ENCODE peak calls at places on chromosome 5, in four cellular contexts. One of them, this sample, is unnamed.

GRCh38 chr5:9761706-9762105 is 131.6 kb upstream of the TAS2R1 start:
- DNase-seq in coronary artery: no peak
- DNase-seq in body of pancreas: no peak
- DNase-seq in tibial artery: no peak
- DNase-seq in this sample: no peak

GRCh38 chr5:128304121-128304520 is 220.6 kb downstream of the SLC12A2 start:
- DNase-seq in coronary artery: no peak
- DNase-seq in body of pancreas: peak; percentile 7
- DNase-seq in tibial artery: no peak
- DNase-seq in this sample: no peak

GRCh38 chr5:27969157-27969556 is 930.8 kb upstream of the CDH9 start:
- DNase-seq in coronary artery: no peak
- DNase-seq in body of pancreas: no peak
- DNase-seq in tibial artery: no peak
- DNase-seq in this sample: no peak

GRCh38 chr5:124040799-124041198 is 528.8 kb downstream of the CSNK1G3 start:
- DNase-seq in coronary artery: no peak
- DNase-seq in body of pancreas: peak; percentile 30
- DNase-seq in tibial artery: no peak
- DNase-seq in this sample: no peak

GRCh38 chr5:59173568-59173967 is 590.7 kb downstream of the RAB3C start:
- DNase-seq in coronary artery: no peak
- DNase-seq in body of pancreas: no peak
- DNase-seq in tibial artery: no peak
- DNase-seq in this sample: no peak

GRCh38 chr5:177403194-177403825 is 2.8 kb upstream of the PFN3 start:
- DNase-seq in coronary artery: no peak
- DNase-seq in body of pancreas: no peak
- DNase-seq in tibial artery: no peak
- DNase-seq in this sample: no peak

GRCh38 chr5:122163151-122164069 is 34.1 kb downstream of the ZNF474 start:
- DNase-seq in coronary artery: peak; percentile 78
- DNase-seq in body of pancreas: peak; percentile 22
- DNase-seq in tibial artery: peak; percentile 75
- DNase-seq in this sample: no peak

GRCh38 chr5:37738057-37738691 is 101.7 kb downstream of the GDNF start:
- DNase-seq in coronary artery: no peak
- DNase-seq in body of pancreas: peak; percentile 45
- DNase-seq in tibial artery: no peak
- DNase-seq in this sample: no peak

GRCh38 chr5:173759696-173760095 is 128.5 kb upstream of the CPEB4 start:
- DNase-seq in coronary artery: no peak
- DNase-seq in body of pancreas: no peak
- DNase-seq in tibial artery: no peak
- DNase-seq in this sample: no peak

GRCh38 chr5:59193616-59194319 is 610.9 kb downstream of the RAB3C start:
- DNase-seq in coronary artery: no peak
- DNase-seq in body of pancreas: no peak
- DNase-seq in tibial artery: no peak
- DNase-seq in this sample: no peak

GRCh38 chr5:164191240-164191639 is 685.8 kb downstream of the MAT2B start:
- DNase-seq in coronary artery: no peak
- DNase-seq in body of pancreas: no peak
- DNase-seq in tibial artery: no peak
- DNase-seq in this sample: no peak

GRCh38 chr5:150488519-150489357 is 19.2 kb upstream of the NDST1 start:
- DNase-seq in coronary artery: peak; percentile 95
- DNase-seq in body of pancreas: peak; percentile 73
- DNase-seq in tibial artery: peak; percentile 74
- DNase-seq in this sample: no peak

GRCh38 chr5:7186818-7187217 is 209.1 kb upstream of the ADCY2 start:
- DNase-seq in coronary artery: no peak
- DNase-seq in body of pancreas: no peak
- DNase-seq in tibial artery: no peak
- DNase-seq in this sample: no peak

GRCh38 chr5:37823433-37824152 is 16.2 kb downstream of the GDNF start:
- DNase-seq in coronary artery: no peak
- DNase-seq in body of pancreas: no peak
- DNase-seq in tibial artery: no peak
- DNase-seq in this sample: no peak

GRCh38 chr5:19531374-19531952 is 456.5 kb downstream of the CDH18 start:
- DNase-seq in coronary artery: no peak
- DNase-seq in body of pancreas: peak; percentile 16
- DNase-seq in tibial artery: no peak
- DNase-seq in this sample: no peak

GRCh38 chr5:65141487-65141886 is 340.2 kb downstream of the ADAMTS6 start:
- DNase-seq in coronary artery: no peak
- DNase-seq in body of pancreas: no peak
- DNase-seq in tibial artery: no peak
- DNase-seq in this sample: no peak

GRCh38 chr5:7453947-7454346 is 58.0 kb downstream of the ADCY2 start:
- DNase-seq in coronary artery: no peak
- DNase-seq in body of pancreas: no peak
- DNase-seq in tibial artery: no peak
- DNase-seq in this sample: no peak

GRCh38 chr5:173293817-173294672 is 34.2 kb downstream of the STC2 start:
- DNase-seq in coronary artery: peak; percentile 86
- DNase-seq in body of pancreas: peak; percentile 77
- DNase-seq in tibial artery: peak; percentile 81
- DNase-seq in this sample: no peak

GRCh38 chr5:150137997-150138396 is 17.6 kb downstream of the PDGFRB start:
- DNase-seq in coronary artery: no peak
- DNase-seq in body of pancreas: no peak
- DNase-seq in tibial artery: peak; percentile 70
- DNase-seq in this sample: no peak

GRCh38 chr5:112279082-112279481 is 140.0 kb downstream of the EPB41L4A start:
- DNase-seq in coronary artery: no peak
- DNase-seq in body of pancreas: no peak
- DNase-seq in tibial artery: no peak
- DNase-seq in this sample: no peak

GRCh38 chr5:177336112-177336511 is 15.4 kb downstream of the LMAN2 start:
- DNase-seq in coronary artery: no peak
- DNase-seq in body of pancreas: peak; percentile 32
- DNase-seq in tibial artery: no peak
- DNase-seq in this sample: no peak

GRCh38 chr5:81482595-81482994 is 88.7 kb upstream of the ACOT12 start:
- DNase-seq in coronary artery: no peak
- DNase-seq in body of pancreas: no peak
- DNase-seq in tibial artery: no peak
- DNase-seq in this sample: no peak

GRCh38 chr5:127260686-127261085 is 29.9 kb upstream of the MEGF10 start:
- DNase-seq in coronary artery: no peak
- DNase-seq in body of pancreas: no peak
- DNase-seq in tibial artery: no peak
- DNase-seq in this sample: no peak

GRCh38 chr5:179588166-179588565 is 35.3 kb downstream of the HNRNPH1 start:
- DNase-seq in coronary artery: no peak
- DNase-seq in body of pancreas: no peak
- DNase-seq in tibial artery: no peak
- DNase-seq in this sample: no peak

GRCh38 chr5:1044117-1044516 is 35.5 kb downstream of the NKD2 start:
- DNase-seq in coronary artery: no peak
- DNase-seq in body of pancreas: no peak
- DNase-seq in tibial artery: no peak
- DNase-seq in this sample: no peak
- TF ChIP-seq CTCF in coronary artery: no peak
- TF ChIP-seq CTCF in body of pancreas: no peak
- TF ChIP-seq CTCF in tibial artery: no peak
- TF ChIP-seq CTCF in this sample: no peak

GRCh38 chr5:69414885-69415583 is at the start of gene MARVELD2:
- DNase-seq in coronary artery: no peak
- DNase-seq in body of pancreas: peak; percentile 97
- DNase-seq in tibial artery: peak; percentile 38
- DNase-seq in this sample: peak; percentile 85
- TF ChIP-seq CTCF in coronary artery: no peak
- TF ChIP-seq CTCF in body of pancreas: peak; percentile 82
- TF ChIP-seq CTCF in tibial artery: peak; percentile 16
- TF ChIP-seq CTCF in this sample: peak; percentile 39

DNA sequence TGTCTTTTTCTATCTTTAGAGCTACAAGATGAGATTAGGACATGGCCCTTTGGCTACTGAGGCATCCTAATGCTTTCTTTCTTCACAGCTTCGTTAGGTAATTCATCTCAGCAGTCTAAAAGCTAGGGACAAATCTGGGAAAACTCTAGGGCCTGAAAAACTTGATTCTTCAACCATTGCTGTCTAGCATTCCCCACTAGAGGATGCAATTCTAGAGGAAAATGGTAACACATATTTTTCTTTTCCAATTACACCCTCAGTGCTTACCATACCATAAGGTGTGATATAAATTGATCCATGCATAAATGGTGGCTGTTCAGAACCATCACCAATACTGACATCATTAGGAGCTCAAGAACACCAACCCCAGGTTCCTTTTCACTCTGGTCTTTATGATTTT is 525.8 kb upstream of the TRPC7 start:
- DNase-seq in coronary artery: no peak
- DNase-seq in body of pancreas: no peak
- DNase-seq in tibial artery: no peak
- DNase-seq in this sample: no peak
- TF ChIP-seq CTCF in coronary artery: no peak
- TF ChIP-seq CTCF in body of pancreas: no peak
- TF ChIP-seq CTCF in tibial artery: no peak
- TF ChIP-seq CTCF in this sample: no peak

GRCh38 chr5:103256178-103256577 is 2.4 kb upstream of the MACIR start:
- DNase-seq in coronary artery: no peak
- DNase-seq in body of pancreas: peak; percentile 28
- DNase-seq in tibial artery: no peak
- DNase-seq in this sample: no peak
- TF ChIP-seq CTCF in coronary artery: no peak
- TF ChIP-seq CTCF in body of pancreas: peak; percentile 46
- TF ChIP-seq CTCF in tibial artery: no peak
- TF ChIP-seq CTCF in this sample: no peak

GRCh38 chr5:169668732-169669131 is 31.7 kb downstream of the DOCK2 start:
- DNase-seq in coronary artery: no peak
- DNase-seq in body of pancreas: no peak
- DNase-seq in tibial artery: no peak
- DNase-seq in this sample: no peak
- TF ChIP-seq CTCF in coronary artery: no peak
- TF ChIP-seq CTCF in body of pancreas: no peak
- TF ChIP-seq CTCF in tibial artery: no peak
- TF ChIP-seq CTCF in this sample: no peak

DNA sequence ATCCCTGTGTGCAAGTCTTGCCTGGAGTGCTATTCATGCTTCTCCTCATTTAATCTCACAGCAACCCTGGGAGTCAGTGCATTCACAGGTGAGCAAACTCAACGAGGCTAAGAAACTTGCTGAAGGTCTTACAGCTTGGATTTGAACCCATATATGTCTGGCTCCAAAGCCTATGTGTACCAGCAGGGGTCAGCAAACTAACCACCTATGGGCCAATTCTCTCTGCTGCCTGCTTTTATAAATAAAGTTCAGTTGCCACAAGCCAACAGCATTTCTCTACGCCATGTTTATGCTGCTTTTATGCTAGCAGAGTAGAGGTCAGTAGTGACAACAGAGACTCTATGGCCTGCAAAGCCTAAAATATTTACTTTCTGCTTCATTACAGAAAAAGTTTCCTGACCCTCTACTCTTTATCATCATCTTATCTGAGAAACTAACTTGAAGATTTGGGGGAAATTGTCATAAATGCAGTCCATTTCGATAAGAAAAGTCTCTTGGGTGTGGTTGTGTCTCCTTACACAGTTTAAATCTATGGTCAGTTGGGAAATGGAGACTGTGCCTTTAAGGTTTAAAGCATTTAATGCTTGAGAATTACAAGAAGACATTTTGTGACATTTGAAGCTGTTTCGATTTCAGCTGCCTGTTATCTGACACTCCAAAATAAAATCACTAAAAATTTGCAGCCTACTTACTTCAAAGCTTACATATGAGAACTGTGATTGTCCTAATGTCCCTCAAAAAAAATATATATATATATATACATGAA is 137.7 kb downstream of the PRELID2 start:
- DNase-seq in coronary artery: no peak
- DNase-seq in body of pancreas: peak; percentile 26
- DNase-seq in tibial artery: no peak
- DNase-seq in this sample: no peak
- TF ChIP-seq CTCF in coronary artery: peak; percentile 15
- TF ChIP-seq CTCF in body of pancreas: peak; percentile 39
- TF ChIP-seq CTCF in tibial artery: peak; percentile 23
- TF ChIP-seq CTCF in this sample: no peak

DNA sequence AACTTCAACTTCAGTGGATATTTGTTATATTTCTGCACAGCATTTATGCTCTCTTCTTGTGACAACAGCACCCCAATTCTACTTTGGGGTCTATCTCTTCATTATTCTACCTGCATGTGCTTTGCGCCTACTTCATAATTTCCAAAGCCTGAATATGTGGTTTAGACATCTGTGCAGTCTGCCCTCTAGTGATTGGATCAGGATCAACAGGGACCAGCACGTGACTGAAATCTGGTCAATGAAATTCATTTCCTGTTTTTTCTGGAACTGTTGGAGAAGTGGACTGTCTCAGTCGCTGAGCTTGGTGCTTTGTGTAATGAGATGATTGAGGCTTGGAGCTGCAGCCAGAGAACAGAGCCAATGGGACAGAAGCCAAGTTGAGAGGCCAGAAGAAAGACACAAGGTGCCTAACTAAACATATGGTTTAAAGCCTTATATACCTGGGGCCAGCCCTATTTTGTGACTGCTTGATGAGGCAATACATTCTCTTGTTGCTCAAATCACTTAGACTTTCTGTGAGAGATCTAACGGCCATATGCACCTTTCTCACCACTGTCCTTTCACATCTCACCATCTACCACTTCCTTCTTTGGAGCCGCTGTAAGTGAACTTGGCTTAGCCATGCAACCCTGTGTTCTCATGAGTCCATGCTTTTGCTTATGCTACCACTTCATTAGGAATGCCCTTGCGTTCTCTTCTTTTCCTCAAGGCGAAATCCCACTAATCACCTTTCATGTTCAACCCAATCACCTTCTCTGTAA is 68.8 kb upstream of the PPP2R2B start:
- DNase-seq in coronary artery: no peak
- DNase-seq in body of pancreas: peak; percentile 13
- DNase-seq in tibial artery: no peak
- DNase-seq in this sample: no peak
- TF ChIP-seq CTCF in coronary artery: no peak
- TF ChIP-seq CTCF in body of pancreas: peak; percentile 23
- TF ChIP-seq CTCF in tibial artery: no peak
- TF ChIP-seq CTCF in this sample: no peak

DNA sequence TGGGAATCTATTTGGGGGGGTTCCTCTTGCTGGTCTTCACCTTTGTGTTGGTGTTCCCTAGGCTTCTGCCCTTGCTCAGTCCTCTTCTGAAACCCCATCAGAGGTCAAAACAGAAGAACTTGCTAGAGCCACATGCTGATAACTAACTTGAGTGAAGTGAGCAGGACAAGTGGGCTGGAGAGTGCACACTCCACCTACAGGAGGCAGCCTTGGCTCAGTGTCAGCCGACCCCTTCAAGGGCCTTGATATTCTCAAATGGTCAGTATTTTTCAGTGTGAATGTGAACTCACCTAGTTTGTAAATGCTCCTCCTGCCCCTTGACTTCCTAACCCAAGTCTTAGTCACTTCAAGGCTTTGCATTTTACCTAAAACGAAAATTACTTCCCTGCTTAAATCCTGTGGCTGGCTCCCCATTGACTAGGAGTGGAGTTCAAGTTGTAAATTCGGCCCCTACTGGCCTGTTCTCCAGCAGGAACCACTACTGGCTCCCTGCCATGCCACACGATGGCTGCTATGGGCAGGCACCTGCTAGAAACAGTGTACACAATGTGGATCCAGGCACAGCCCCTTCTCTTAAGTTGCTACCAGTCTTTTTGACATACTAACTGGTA is 3.6 kb upstream of the SLC1A3 start:
- DNase-seq in coronary artery: no peak
- DNase-seq in body of pancreas: no peak
- DNase-seq in tibial artery: no peak
- DNase-seq in this sample: no peak
- TF ChIP-seq CTCF in coronary artery: no peak
- TF ChIP-seq CTCF in body of pancreas: no peak
- TF ChIP-seq CTCF in tibial artery: no peak
- TF ChIP-seq CTCF in this sample: no peak

This sample was measured in suprapubic skin.